ENCODE peak calls at places on chromosomes 16 and 17, in seven cellular contexts. S, O, M, X, P, J and T are unnamed samples.

GRCh38 chr17:68603027-68603426 is 1.9 kb upstream of the FAM20A start:
- DNase-seq in J (no peak), S (no peak), P (peak; percentile 53), O (no peak), M (no peak), X (no peak), T (no peak)

GRCh38 chr16:74500907-74501306 is 79.6 kb upstream of the CLEC18B start:
- DNase-seq in M (no peak), X (no peak), P (no peak), S (no peak), J (no peak), O (no peak), T (no peak)

GRCh38 chr16:68284847-68285246 is 20.5 kb downstream of the SLC7A6 start:
- DNase-seq in X (no peak), O (no peak), S (no peak), P (no peak), M (no peak), J (no peak), T (no peak)

GRCh38 chr16:8975039-8975438 is 11.3 kb upstream of the USP7 start:
- DNase-seq in M (no peak), X (no peak), S (no peak), P (no peak), O (no peak), J (no peak), T (no peak)

GRCh38 chr17:47905221-47905733 is 9.2 kb downstream of the SP2 start:
- DNase-seq in X (peak; percentile 64), O (no peak), S (peak; percentile 78), J (no peak), P (no peak), M (no peak), T (peak; percentile 56)

GRCh38 chr16:31464348-31464769 is 5.1 kb downstream of the ARMC5 start:
- DNase-seq in M (no peak), S (no peak), O (no peak), P (no peak), X (no peak), J (no peak), T (no peak)

GRCh38 chr17:2179615-2180295 is 123.8 kb downstream of the SMG6 start:
- DNase-seq in S (peak; percentile 98), X (peak; percentile 92), M (no peak), J (no peak), O (no peak), P (no peak), T (no peak)

GRCh38 chr17:35774499-35774898 is 13.8 kb downstream of the C17orf50 start:
- DNase-seq in M (no peak), S (peak; percentile 21), P (no peak), X (no peak), O (no peak), J (no peak), T (no peak)

GRCh38 chr17:16473286-16474011 is 18.5 kb downstream of the LRRC75A start:
- DNase-seq in S (no peak), J (no peak), X (no peak), M (no peak), O (no peak), P (no peak), T (no peak)

GRCh38 chr16:85935957-85936760 is 37.2 kb downstream of the IRF8 start:
- DNase-seq in P (no peak), X (no peak), O (no peak), J (no peak), S (no peak), M (no peak), T (no peak)

GRCh38 chr17:68439656-68440290 is 17.5 kb downstream of the WIPI1 start:
- DNase-seq in P (no peak), J (no peak), X (no peak), O (no peak), S (no peak), M (no peak), T (no peak)

GRCh38 chr17:57481901-57482300 is 225.6 kb downstream of the MSI2 start:
- DNase-seq in M (no peak), J (no peak), P (peak; percentile 95), S (peak; percentile 100), O (no peak), X (peak; percentile 99), T (no peak)

GRCh38 chr16:27402964-27403600 is 1.1 kb downstream of the IL21R start:
- DNase-seq in P (no peak), O (no peak), S (no peak), J (no peak), X (no peak), M (no peak), T (no peak)

GRCh38 chr17:17434477-17434876 is 42.3 kb upstream of the MED9 start:
- DNase-seq in S (no peak), M (no peak), J (no peak), P (peak; percentile 19), X (peak; percentile 30), O (no peak), T (no peak)

GRCh38 chr17:68452724-68453290 is 4.5 kb downstream of the WIPI1 start:
- DNase-seq in X (no peak), P (peak; percentile 95), S (no peak), J (no peak), O (no peak), M (no peak), T (no peak)

GRCh38 chr16:49351119-49351518 is 22.5 kb upstream of the C16orf78 start:
- DNase-seq in X (no peak), S (no peak), J (no peak), P (no peak), O (no peak), M (no peak), T (peak; percentile 49)

GRCh38 chr16:89619880-89620279 is 6.4 kb downstream of the DPEP1 start:
- DNase-seq in X (no peak), S (no peak), P (no peak), O (no peak), J (no peak), M (no peak), T (no peak)

GRCh38 chr17:14360851-14361250 is 60.0 kb downstream of the HS3ST3B1 start:
- DNase-seq in S (no peak), J (no peak), O (no peak), X (no peak), P (no peak), M (no peak), T (no peak)

GRCh38 chr17:16025202-16025601 is 25.6 kb downstream of the TTC19 start:
- DNase-seq in X (no peak), P (no peak), M (no peak), S (no peak), J (no peak), O (no peak), T (no peak)

GRCh38 chr17:42677921-42678781 is 1.4 kb upstream of the PLEKHH3 start:
- DNase-seq in P (peak; percentile 84), M (peak; percentile 88), S (peak; percentile 73), X (peak; percentile 90), O (peak; percentile 98), J (peak; percentile 92), T (peak; percentile 98)

GRCh38 chr16:8963010-8963824 is 489 bp downstream of the USP7 start:
- DNase-seq in J (peak; percentile 50), M (no peak), O (no peak), X (peak; percentile 15), S (no peak), P (peak; percentile 33), T (no peak)

GRCh38 chr17:74565116-74565515 is 2.2 kb downstream of the CD300H start:
- DNase-seq in M (no peak), X (no peak), J (no peak), S (no peak), P (no peak), O (no peak), T (no peak)

GRCh38 chr17:37065486-37066321 is 117.0 kb downstream of the AATF start:
- DNase-seq in M (no peak), S (no peak), J (no peak), X (no peak), P (no peak), O (peak; percentile 84), T (no peak)

GRCh38 chr16:78878570-78878969 is 722.0 kb downstream of the MAF start:
- DNase-seq in O (no peak), P (no peak), J (no peak), X (no peak), M (no peak), S (no peak), T (no peak)

GRCh38 chr16:78879046-78879445 is 721.5 kb downstream of the MAF start:
- DNase-seq in P (peak; percentile 67), X (no peak), M (no peak), O (no peak), S (no peak), J (no peak), T (peak; percentile 13)

GRCh38 chr16:78882150-78882549 is 718.4 kb downstream of the MAF start:
- DNase-seq in O (no peak), J (no peak), S (no peak), P (no peak), M (no peak), X (no peak), T (no peak)

GRCh38 chr16:78874241-78874983 is 726.1 kb downstream of the MAF start:
- DNase-seq in O (no peak), S (no peak), J (no peak), P (no peak), X (no peak), M (no peak), T (no peak)

GRCh38 chr16:78877114-78877513 is 723.4 kb downstream of the MAF start:
- DNase-seq in M (no peak), S (no peak), P (no peak), X (no peak), J (no peak), O (peak; percentile 64), T (no peak)
- H3K18ac ChIP-seq in M (no peak overlapping the region), S (no peak overlapping the region), P (no peak overlapping the region), X (no peak overlapping the region), J (no peak overlapping the region), O (no peak overlapping the region), T (no peak overlapping the region)

DNA sequence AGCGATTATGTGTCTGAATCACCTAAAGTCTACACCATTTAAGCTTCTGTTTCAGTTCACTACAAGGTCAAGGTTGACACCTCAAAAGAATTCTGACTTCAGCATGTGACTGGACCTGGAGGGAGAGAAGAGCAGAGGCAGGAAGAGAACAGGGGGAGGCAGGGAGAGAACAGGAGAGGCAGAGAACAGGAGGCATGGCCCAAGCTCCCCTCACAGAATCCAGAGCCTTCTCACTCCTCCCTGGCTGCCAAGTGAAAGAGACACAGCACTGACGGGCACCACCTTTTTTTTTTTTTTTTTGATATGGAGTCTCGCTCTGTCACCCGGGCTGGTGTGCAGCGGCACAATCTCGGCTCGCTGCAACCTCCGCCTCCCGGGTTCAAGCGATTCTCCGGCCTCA is 11.4 kb downstream of the GGA2 start:
- DNase-seq in P (no peak), O (no peak), S (no peak), X (no peak), J (no peak), M (no peak), T (no peak)
- H3K23ac ChIP-seq in P (no peak overlapping the region), O (no peak overlapping the region), S (no peak overlapping the region), X (no peak overlapping the region), J (no peak overlapping the region), M (no peak overlapping the region), T (no peak overlapping the region)

DNA sequence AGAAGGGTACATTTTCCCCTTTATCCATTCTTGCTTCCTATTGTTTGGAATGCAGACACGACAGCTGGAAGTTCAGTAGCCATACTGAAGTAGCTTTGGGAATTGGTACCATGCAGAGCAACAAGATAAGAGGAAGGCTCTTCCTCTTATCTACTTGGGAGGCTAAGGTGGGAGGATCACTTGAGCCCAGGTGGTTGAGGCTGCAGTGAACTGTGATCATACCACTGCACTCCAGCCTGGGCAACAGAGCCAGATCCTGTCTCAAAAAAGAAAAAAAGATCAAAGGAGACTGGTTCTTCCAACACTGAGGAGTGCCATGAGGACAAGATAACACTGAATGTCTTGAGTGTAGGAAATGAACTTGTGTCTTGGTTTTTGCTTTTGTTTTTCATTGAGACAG is 16.0 kb upstream of the RANGRF start:
- DNase-seq in P (no peak), O (no peak), X (no peak), J (no peak), S (no peak), M (no peak), T (peak; percentile 42)
- H2BK120ac ChIP-seq in P (no peak overlapping the region), O (no peak overlapping the region), X (no peak overlapping the region), J (no peak overlapping the region), S (no peak overlapping the region), M (no peak overlapping the region), T (no peak overlapping the region)

GRCh38 chr16:87685766-87686165 is 80.0 kb downstream of the KLHDC4 start:
- DNase-seq in P (no peak), O (no peak), J (no peak), S (no peak), M (no peak), X (no peak), T (no peak)
- H3K18ac ChIP-seq in P (no peak overlapping the region), O (no peak overlapping the region), J (no peak overlapping the region), S (no peak overlapping the region), M (no peak overlapping the region), X (no peak overlapping the region), T (no peak overlapping the region)